ENCODE peak calls at places on chromosomes 16 and 17, in five cellular contexts. X is A549; S is effector memory CD4-positive, alpha-beta T cell; P is neural progenitor cell; N is psoas muscle. M is an unnamed sample. For H3K4me1, the result is how much of the 10 kb centered on the place peaks cover.

GRCh38 chr16:80806957-80807356 is 2.6 kb upstream of the CDYL2 start:
- DNase-seq in X (no peak), S (no peak), P (no peak), N (no peak), M (no peak)

GRCh38 chr16:89971495-89972243 is 23.1 kb downstream of the DEF8 start:
- DNase-seq in X (no peak), S (no peak), P (no peak), N (peak), M (no peak)

GRCh38 chr17:59502800-59503199 is 62.6 kb upstream of the DHX40 start:
- DNase-seq in X (no peak), S (no peak), P (no peak), N (no peak), M (no peak)

GRCh38 chr17:61926831-61927210 is 961 bp downstream of the INTS2 start:
- DNase-seq in X (no peak), S (no peak), P (no peak), N (no peak), M (no peak)

GRCh38 chr17:35245196-35245486 is 2.3 kb downstream of the SLFN5 start:
- DNase-seq in X (peak), S (no peak), P (no peak), N (no peak), M (no peak)

GRCh38 chr17:7435676-7436555 is 681 bp downstream of the TMEM102 start:
- DNase-seq in X (peak), S (peak), P (peak), N (peak), M (no peak)

GRCh38 chr16:17519556-17519955 is 48.8 kb upstream of the XYLT1 start:
- DNase-seq in X (no peak), S (no peak), P (no peak), N (no peak), M (no peak)

GRCh38 chr16:1763521-1764511 is 7.5 kb downstream of the NME3 start:
- DNase-seq in X (no peak), S (no peak), P (peak), N (peak), M (no peak)

GRCh38 chr17:32333187-32333586 is 8.8 kb downstream of the C17orf75 start:
- DNase-seq in X (no peak), S (no peak), P (no peak), N (no peak), M (no peak)

GRCh38 chr16:48452991-48453760 is 68.0 kb upstream of the SIAH1 start:
- DNase-seq in X (no peak), S (no peak), P (no peak), N (peak), M (no peak)

GRCh38 chr17:37406635-37407455 is at the start of the genes ACACA and TADA2A:
- DNase-seq in X (peak), S (peak), P (peak), N (peak), M (peak)

GRCh38 chr17:59840329-59840907 is 52.3 kb downstream of the TUBD1 start:
- DNase-seq in X (no peak), S (no peak), P (peak), N (no peak), M (no peak)

GRCh38 chr17:60916043-60916442 is 238.4 kb downstream of the BCAS3 start:
- DNase-seq in X (no peak), S (no peak), P (no peak), N (no peak), M (no peak)

GRCh38 chr16:1688807-1689560 is 10.9 kb downstream of the JPT2 start:
- DNase-seq in X (peak), S (no peak), P (no peak), N (no peak), M (no peak)

GRCh38 chr17:48841395-48841831 is 10.6 kb downstream of the CALCOCO2 start:
- DNase-seq in X (no peak), S (no peak), P (no peak), N (no peak), M (no peak)

GRCh38 chr17:74807925-74808324 is 31.8 kb upstream of the NAT9 start:
- DNase-seq in X (no peak), S (no peak), P (no peak), N (no peak), M (no peak)

GRCh38 chr17:57350266-57350665 is 93.9 kb downstream of the MSI2 start:
- DNase-seq in X (no peak), S (no peak), P (no peak), N (no peak), M (no peak)

GRCh38 chr17:80955673-80956306 is 35.9 kb upstream of the CHMP6 start:
- DNase-seq in X (no peak), S (no peak), P (peak), N (no peak), M (no peak)

GRCh38 chr17:35390663-35391062 is 17.2 kb upstream of the SLFN11 start:
- DNase-seq in X (no peak), S (no peak), P (no peak), N (no peak), M (no peak)

GRCh38 chr16:57203451-57203850 is 17.3 kb downstream of the RSPRY1 start:
- DNase-seq in X (no peak), S (no peak), P (no peak), N (no peak), M (no peak)

GRCh38 chr16:86442703-86443102 is 67.6 kb upstream of the FOXF1 start:
- DNase-seq in X (no peak), S (no peak), P (no peak), N (no peak), M (no peak)

GRCh38 chr16:84040823-84041391 is 1.7 kb downstream of the SLC38A8 start:
- DNase-seq in X (no peak), S (no peak), P (peak), N (no peak), M (no peak)

GRCh38 chr17:2396568-2397246 is 4.2 kb downstream of the MNT start:
- DNase-seq in X (peak), S (peak), P (peak), N (peak), M (peak)

GRCh38 chr17:70168979-70169706 is at the start of gene KCNJ2:
- DNase-seq in X (peak), S (no peak), P (peak), N (peak), M (no peak)

GRCh38 chr16:88700636-88701482 is 5.3 kb downstream of the RNF166 start:
- DNase-seq in X (no peak), S (peak), P (no peak), N (peak), M (no peak)
- H3K4me1 ChIP-seq in X (under half), S (half or more), P (under half), N (under half), M (under half)

DNA sequence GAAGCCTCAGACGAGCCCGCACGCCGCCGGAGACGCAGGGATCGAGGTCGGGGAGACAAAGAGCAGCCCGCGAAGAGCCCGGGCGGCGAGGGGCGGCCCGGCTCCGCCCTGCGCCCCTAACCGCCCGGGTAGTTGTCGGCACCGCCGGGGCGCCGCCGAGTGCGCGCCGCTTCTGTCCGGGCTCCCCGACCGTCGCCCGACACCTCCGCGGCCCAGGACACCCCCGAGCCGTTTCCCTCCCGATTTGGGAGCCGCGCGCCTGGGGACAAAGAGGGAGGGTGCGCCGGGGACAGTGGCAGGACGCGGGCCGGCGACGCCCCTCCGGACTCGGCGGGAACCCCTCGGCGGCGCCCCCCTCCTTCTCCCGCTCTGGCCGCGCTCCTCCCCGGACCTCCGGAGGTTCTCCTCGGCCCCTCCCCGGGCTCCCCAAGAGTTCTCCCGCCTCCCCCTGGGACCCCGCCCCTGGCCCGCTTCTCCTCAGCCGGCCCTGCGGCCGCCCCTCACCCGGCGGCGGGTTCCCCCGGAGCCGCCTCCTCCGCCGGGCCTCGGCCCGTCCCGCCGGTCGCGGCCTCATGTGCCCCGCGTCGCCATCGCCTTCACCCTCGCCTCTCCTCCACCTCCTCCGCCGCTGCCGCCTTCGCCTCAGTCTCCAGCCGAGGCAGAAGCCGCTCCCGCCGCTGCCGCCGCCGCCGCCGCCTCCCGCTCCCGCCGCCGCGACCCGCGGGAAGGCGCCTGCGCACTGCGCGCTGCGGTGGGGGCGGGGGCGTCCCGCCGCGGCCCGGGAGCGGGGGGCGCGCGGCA is at the start of gene GJC1:
- DNase-seq in X (peak), S (no peak), P (peak), N (peak), M (no peak)
- H3K4me3 ChIP-seq in X (peak), S (peak), P (peak), N (peak), M (peak)

GRCh38 chr17:40538936-40539705 is 26.2 kb downstream of the CCR7 start:
- DNase-seq in X (no peak), S (no peak), P (no peak), N (no peak), M (no peak)
- H3K4me1 ChIP-seq in X (half or more), S (half or more), P (under half), N (under half), M (under half)

GRCh38 chr17:75828741-75829140 is 15.5 kb downstream of the UNC13D start:
- DNase-seq in X (no peak), S (no peak), P (no peak), N (no peak), M (no peak)

GRCh38 chr17:75829747-75830146 is 14.5 kb downstream of the UNC13D start:
- DNase-seq in X (no peak), S (no peak), P (no peak), N (no peak), M (no peak)

GRCh38 chr17:75831032-75831567 is 13.1 kb downstream of the UNC13D start:
- DNase-seq in X (no peak), S (no peak), P (no peak), N (no peak), M (no peak)

GRCh38 chr17:75832164-75832651 is 12.0 kb downstream of the UNC13D start:
- DNase-seq in X (no peak), S (peak), P (no peak), N (no peak), M (no peak)

GRCh38 chr17:75830168-75831031 is 13.8 kb downstream of the UNC13D start:
- DNase-seq in X (peak), S (no peak), P (peak), N (no peak), M (peak)
- H3K4me3 ChIP-seq in X (no peak), S (no peak), P (no peak), N (no peak), M (no peak)

DNA sequence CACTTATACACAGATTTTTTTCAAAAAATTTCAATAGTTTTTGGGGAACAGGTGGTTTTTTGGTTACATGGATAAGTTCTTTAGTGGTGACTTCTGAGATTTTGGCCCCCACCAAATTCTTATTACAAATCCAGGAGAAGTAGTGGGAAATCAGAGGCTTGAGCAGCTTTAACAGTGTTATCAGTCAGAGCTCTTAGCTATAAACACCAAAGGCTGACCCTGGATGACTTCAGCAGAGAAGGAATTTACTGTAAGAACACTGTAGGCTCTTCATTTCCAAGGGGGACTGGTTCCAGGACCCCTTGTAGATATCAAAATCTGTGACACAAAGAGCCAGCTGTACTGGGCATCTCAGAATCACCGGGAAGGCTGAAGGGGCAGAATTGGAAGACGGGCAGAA is 17.8 kb downstream of the MPHOSPH6 start:
- DNase-seq in X (no peak), S (no peak), P (no peak), N (no peak), M (no peak)
- H3K4me1 ChIP-seq in X (under half), S (under half), P (under half), N (under half), M (under half)

GRCh38 chr17:15457723-15458094 is 9.7 kb downstream of the CDRT4 start:
- DNase-seq in X (no peak), S (no peak), P (no peak), N (peak), M (no peak)
- H3K4me3 ChIP-seq in X (no peak), S (no peak), P (no peak), N (peak), M (no peak)

DNA sequence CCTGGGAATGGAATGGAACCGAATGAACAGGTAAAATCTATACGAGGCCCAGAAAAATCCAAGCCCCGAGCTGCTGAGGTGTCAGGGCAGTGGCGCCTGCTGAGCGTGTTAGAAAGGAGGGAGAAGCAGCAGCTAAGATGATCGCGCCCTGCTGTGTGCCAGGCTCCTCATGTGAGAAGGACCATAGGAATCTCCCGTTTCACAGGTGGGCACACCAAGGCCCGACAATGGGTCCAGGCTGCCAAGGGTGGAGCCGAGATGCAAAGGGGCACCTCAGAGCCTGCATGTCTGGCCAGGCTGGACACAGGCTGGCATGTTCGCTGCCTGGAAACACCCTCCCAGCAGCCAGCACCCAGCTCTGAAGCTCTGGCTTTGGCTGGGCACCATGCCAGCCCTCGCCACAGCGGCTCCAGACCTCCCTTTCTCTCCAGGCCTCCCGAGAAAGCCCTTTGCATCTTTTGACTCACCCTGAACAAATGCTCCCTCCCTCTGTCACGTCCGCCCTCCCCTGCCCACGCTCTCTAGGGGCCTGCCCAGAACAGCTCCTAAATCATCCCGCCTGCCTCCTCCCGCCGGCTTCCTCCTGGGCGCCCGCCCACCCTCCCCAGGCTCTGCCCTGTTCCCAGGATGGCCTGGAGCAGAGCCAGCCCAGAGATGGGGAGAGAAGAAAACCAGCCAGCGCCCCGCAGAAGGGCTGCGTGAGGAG is 217.8 kb upstream of the GSE1 start:
- DNase-seq in X (peak), S (no peak), P (no peak), N (peak), M (no peak)
- H3K4me1 ChIP-seq in X (half or more), S (under half), P (under half), N (under half), M (under half)